ENCODE peak calls at places on chromosomes 5 and 9, in eight cellular contexts. M is brain microvascular endothelial cell, L is mammary epithelial cell, N is Karpas-422, P is left lung, D is Panc1, U is lung, Q is stomach. J is an unnamed sample.

GRCh38 chr9:114790521-114790920 is 15.3 kb downstream of the TNFSF15 start:
- DNase-seq in M (no peak), L (no peak), N (no peak), P (no peak), D (no peak), U (no peak), Q (no peak), J (no peak)

GRCh38 chr9:108188482-108188881 is 667.3 kb downstream of the ACTL7B start:
- DNase-seq in M (no peak), L (no peak), N (no peak), P (no peak), D (no peak), U (no peak), Q (no peak), J (no peak)

GRCh38 chr5:11385251-11385900 is 518.9 kb downstream of the CTNND2 start:
- DNase-seq in M (no peak), L (no peak), N (no peak), P (no peak), D (no peak), U (no peak), Q (no peak), J (no peak)

GRCh38 chr9:95007470-95007869 is 281.0 kb downstream of the AOPEP start:
- DNase-seq in M (no peak), L (peak), N (no peak), P (no peak), D (no peak), U (no peak), Q (no peak), J (no peak)

GRCh38 chr9:136531904-136532798 is 13.7 kb downstream of the NOTCH1 start:
- DNase-seq in M (no peak), L (no peak), N (peak), P (no peak), D (no peak), U (no peak), Q (no peak), J (no peak)

GRCh38 chr5:133434336-133434735 is 178.0 kb downstream of the FSTL4 start:
- DNase-seq in M (no peak), L (no peak), N (no peak), P (no peak), D (no peak), U (no peak), Q (no peak), J (no peak)

GRCh38 chr9:121884057-121884512 is 209.0 kb downstream of the TTLL11 start:
- DNase-seq in M (peak), L (no peak), N (no peak), P (no peak), D (no peak), U (no peak), Q (no peak), J (no peak)

GRCh38 chr9:98240475-98240874 is 15.0 kb downstream of the TBC1D2 start:
- DNase-seq in M (no peak), L (no peak), N (no peak), P (no peak), D (no peak), U (no peak), Q (no peak), J (no peak)

GRCh38 chr9:110427497-110428104 is 89.9 kb upstream of the TXNDC8 start:
- DNase-seq in M (peak), L (peak), N (peak), P (no peak), D (peak), U (no peak), Q (peak), J (no peak)

GRCh38 chr5:176700239-176700847 is 53.1 kb downstream of the TSPAN17 start:
- DNase-seq in M (no peak), L (no peak), N (no peak), P (no peak), D (no peak), U (no peak), Q (no peak), J (no peak)

GRCh38 chr9:33438926-33439511 is 8.4 kb downstream of the AQP3 start:
- DNase-seq in M (no peak), L (no peak), N (no peak), P (no peak), D (no peak), U (no peak), Q (no peak), J (no peak)

GRCh38 chr5:139759219-139759721 is 36.3 kb upstream of the PSD2 start:
- DNase-seq in M (no peak), L (no peak), N (no peak), P (no peak), D (no peak), U (no peak), Q (no peak), J (no peak)

GRCh38 chr5:6465831-6466790 is 17.5 kb downstream of the UBE2QL1 start:
- DNase-seq in M (no peak), L (no peak), N (no peak), P (no peak), D (no peak), U (no peak), Q (no peak), J (no peak)

GRCh38 chr9:123669355-123669754 is 260.6 kb downstream of the DENND1A start:
- DNase-seq in M (no peak), L (no peak), N (no peak), P (no peak), D (no peak), U (no peak), Q (no peak), J (no peak)

GRCh38 chr5:65021527-65022226 is 252.9 kb downstream of the CWC27 start:
- DNase-seq in M (no peak), L (no peak), N (peak), P (no peak), D (no peak), U (no peak), Q (no peak), J (no peak)

GRCh38 chr5:143596824-143597223 is 193.3 kb upstream of the NR3C1 start:
- DNase-seq in M (no peak), L (no peak), N (no peak), P (no peak), D (no peak), U (no peak), Q (no peak), J (no peak)

GRCh38 chr9:26687421-26687820 is 205.2 kb downstream of the CAAP1 start:
- DNase-seq in M (no peak), L (no peak), N (no peak), P (no peak), D (no peak), U (no peak), Q (no peak), J (no peak)

GRCh38 chr9:73223594-73223993 is 71.9 kb downstream of the ANXA1 start:
- DNase-seq in M (no peak), L (no peak), N (no peak), P (peak), D (no peak), U (no peak), Q (no peak), J (no peak)

GRCh38 chr5:26492835-26493459 is 545.4 kb downstream of the CDH9 start:
- DNase-seq in M (no peak), L (no peak), N (no peak), P (no peak), D (no peak), U (no peak), Q (no peak), J (no peak)

GRCh38 chr5:77631166-77631582 is 7.3 kb downstream of the OTP start:
- DNase-seq in M (no peak), L (no peak), N (no peak), P (no peak), D (no peak), U (no peak), Q (no peak), J (no peak)
- H3K4me3 ChIP-seq in M (no peak), L (no peak), N (peak), P (peak), D (peak), U (no peak), Q (peak), J (peak)

DNA sequence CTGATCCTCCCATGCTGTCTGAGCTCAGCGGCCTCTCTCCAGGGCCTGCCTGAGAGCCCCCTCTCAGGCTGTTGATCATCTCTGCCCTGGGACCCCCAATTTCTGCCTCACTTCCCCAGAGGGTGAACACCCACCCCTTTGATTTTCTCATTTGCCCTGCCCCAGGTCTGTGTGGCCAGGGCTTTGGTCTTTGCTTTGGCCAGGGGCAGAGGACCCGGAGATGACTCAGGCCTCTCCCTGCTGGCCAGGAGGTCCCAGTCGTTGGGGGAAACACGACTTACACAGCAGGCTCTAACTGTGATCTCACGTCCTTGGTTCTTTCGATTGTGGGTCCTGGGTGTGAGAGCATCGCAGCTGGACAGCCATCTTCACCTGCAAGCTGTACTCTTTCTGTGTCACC is 1.1 kb upstream of the ADAMTS2 start:
- DNase-seq in M (peak), L (no peak), N (no peak), P (peak), D (no peak), U (no peak), Q (no peak), J (no peak)
- H3K27ac ChIP-seq in M (no peak), L (no peak), N (no peak), P (no peak), D (no peak), U (peak), Q (peak), J (no peak)

GRCh38 chr5:55004728-55005127 is 19.3 kb upstream of the GZMK start:
- DNase-seq in M (no peak), L (peak), N (no peak), P (no peak), D (no peak), U (no peak), Q (no peak), J (no peak)
- H3K4me3 ChIP-seq in M (no peak), L (no peak), N (no peak), P (no peak), D (no peak), U (no peak), Q (no peak), J (no peak)

DNA sequence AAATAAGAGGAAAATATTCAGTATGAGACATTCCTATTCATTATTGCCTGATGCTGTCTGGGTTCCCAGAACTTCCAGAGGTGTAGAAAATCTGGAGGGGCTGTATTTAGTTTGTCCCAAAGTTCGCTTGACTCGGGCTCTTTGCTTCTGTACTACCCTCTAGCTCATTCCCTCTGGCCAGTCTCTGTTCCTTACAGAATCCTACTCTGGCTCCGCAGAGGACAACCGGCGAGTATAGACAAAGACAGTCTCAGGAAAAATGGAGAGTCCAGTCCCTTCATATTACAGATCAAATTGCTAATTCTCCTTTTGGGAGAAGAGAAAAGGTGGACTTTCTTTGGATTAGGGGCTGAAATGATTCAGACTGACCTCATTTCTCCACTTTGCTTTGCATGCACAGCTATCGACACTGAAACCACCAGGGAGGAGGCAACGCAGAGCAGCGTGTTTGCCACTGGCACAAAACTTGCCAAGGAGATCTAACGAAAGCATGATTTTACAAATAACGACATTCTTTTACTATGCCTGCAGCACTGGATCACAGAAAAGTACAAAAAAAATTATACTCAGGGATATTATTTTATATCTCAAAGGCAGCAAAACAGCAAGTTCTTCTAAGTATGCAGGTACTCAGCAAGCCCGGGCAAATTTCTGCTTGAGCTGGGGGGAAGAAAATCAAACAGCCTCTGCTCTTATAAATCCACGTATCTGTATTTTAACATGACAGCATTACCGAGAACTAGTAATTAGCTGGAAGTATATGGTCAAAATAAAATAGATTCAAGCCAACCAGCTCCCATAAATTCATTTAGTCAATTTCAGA is 279.7 kb downstream of the NPR3 start:
- DNase-seq in M (no peak), L (peak), N (no peak), P (no peak), D (no peak), U (no peak), Q (no peak), J (no peak)
- H3K27ac ChIP-seq in M (no peak), L (peak), N (no peak), P (no peak), D (no peak), U (no peak), Q (no peak), J (no peak)

GRCh38 chr5:1747079-1747802 is 52.4 kb downstream of the MRPL36 start:
- DNase-seq in M (no peak), L (no peak), N (no peak), P (peak), D (no peak), U (no peak), Q (no peak), J (peak)
- H3K4me3 ChIP-seq in M (no peak), L (no peak), N (no peak), P (no peak), D (no peak), U (no peak), Q (no peak), J (no peak)

GRCh38 chr5:156477196-156477595 is 150.2 kb downstream of the SGCD start:
- DNase-seq in M (peak), L (no peak), N (no peak), P (no peak), D (no peak), U (no peak), Q (no peak), J (no peak)

GRCh38 chr5:156481741-156482140 is 154.8 kb downstream of the SGCD start:
- DNase-seq in M (no peak), L (no peak), N (no peak), P (no peak), D (no peak), U (no peak), Q (no peak), J (no peak)

GRCh38 chr5:156486394-156487238 is 159.7 kb downstream of the SGCD start:
- DNase-seq in M (no peak), L (no peak), N (no peak), P (no peak), D (no peak), U (no peak), Q (no peak), J (no peak)

GRCh38 chr5:156479864-156480263 is 152.9 kb downstream of the SGCD start:
- DNase-seq in M (no peak), L (no peak), N (no peak), P (no peak), D (no peak), U (no peak), Q (no peak), J (no peak)

DNA sequence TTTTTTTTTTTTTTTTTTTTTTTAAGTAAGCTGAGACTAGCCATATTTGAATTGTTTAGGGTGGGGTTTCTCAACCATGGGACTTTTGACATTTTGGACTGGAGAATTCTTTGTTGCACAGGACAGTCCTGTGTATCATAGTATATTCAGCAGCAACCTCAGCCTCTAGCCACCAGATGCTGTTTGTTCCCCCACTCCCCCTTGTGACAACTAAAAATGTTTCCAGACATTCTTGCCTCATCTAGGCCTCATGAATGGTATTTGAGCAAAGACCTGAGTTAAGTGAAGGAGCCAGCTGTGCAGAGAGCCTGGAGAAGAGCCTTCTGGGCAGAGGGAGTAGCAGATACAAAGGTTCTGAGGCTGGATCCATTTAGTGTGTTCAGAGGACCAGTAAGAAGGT is 155.9 kb downstream of the SGCD start:
- DNase-seq in M (no peak), L (no peak), N (no peak), P (no peak), D (no peak), U (no peak), Q (no peak), J (no peak)
- H3K27ac ChIP-seq in M (no peak), L (no peak), N (no peak), P (no peak), D (no peak), U (no peak), Q (no peak), J (no peak)

GRCh38 chr9:82532504-82532903 is 530.4 kb downstream of the RASEF start:
- DNase-seq in M (no peak), L (peak), N (no peak), P (no peak), D (no peak), U (no peak), Q (no peak), J (no peak)
- H3K4me3 ChIP-seq in M (no peak), L (no peak), N (no peak), P (no peak), D (no peak), U (no peak), Q (no peak), J (no peak)